ENCODE peak calls at places on chromosome 6, in ten cellular contexts. One of them, this sample, is unnamed.

GRCh38 chr6:79668381-79668780 is 37.3 kb downstream of the SH3BGRL2 start:
- DNase-seq in NCI-H1092: no peak
- DNase-seq in effector CD4-positive, alpha-beta T cell: no peak
- DNase-seq in neural progenitor cell: no peak
- DNase-seq in HEK293T: no peak
- DNase-seq in SK-MEL-5: no peak
- DNase-seq in CD8-positive, alpha-beta T cell: no peak
- DNase-seq in AG04450: no peak
- DNase-seq in WTC11: no peak
- DNase-seq in putamen: no peak
- DNase-seq in this sample: no peak

GRCh38 chr6:11085758-11086435 is 7.7 kb upstream of the SMIM13 start:
- DNase-seq in NCI-H1092: no peak
- DNase-seq in effector CD4-positive, alpha-beta T cell: no peak
- DNase-seq in neural progenitor cell: no peak
- DNase-seq in HEK293T: no peak
- DNase-seq in SK-MEL-5: peak; percentile 75
- DNase-seq in CD8-positive, alpha-beta T cell: no peak
- DNase-seq in AG04450: no peak
- DNase-seq in WTC11: no peak
- DNase-seq in putamen: no peak
- DNase-seq in this sample: no peak

GRCh38 chr6:45514454-45514853 is 136.7 kb upstream of the SUPT3H start:
- DNase-seq in NCI-H1092: no peak
- DNase-seq in effector CD4-positive, alpha-beta T cell: no peak
- DNase-seq in neural progenitor cell: no peak
- DNase-seq in HEK293T: no peak
- DNase-seq in SK-MEL-5: no peak
- DNase-seq in CD8-positive, alpha-beta T cell: no peak
- DNase-seq in AG04450: no peak
- DNase-seq in WTC11: no peak
- DNase-seq in putamen: no peak
- DNase-seq in this sample: no peak

GRCh38 chr6:119986934-119987549 is 637.5 kb upstream of the MAN1A1 start:
- DNase-seq in NCI-H1092: no peak
- DNase-seq in effector CD4-positive, alpha-beta T cell: no peak
- DNase-seq in neural progenitor cell: peak; percentile 10
- DNase-seq in HEK293T: no peak
- DNase-seq in SK-MEL-5: no peak
- DNase-seq in CD8-positive, alpha-beta T cell: no peak
- DNase-seq in AG04450: no peak
- DNase-seq in WTC11: no peak
- DNase-seq in putamen: no peak
- DNase-seq in this sample: no peak

GRCh38 chr6:72835749-72836148 is 213.9 kb downstream of the KCNQ5 start:
- DNase-seq in NCI-H1092: no peak
- DNase-seq in effector CD4-positive, alpha-beta T cell: no peak
- DNase-seq in neural progenitor cell: no peak
- DNase-seq in HEK293T: no peak
- DNase-seq in SK-MEL-5: no peak
- DNase-seq in CD8-positive, alpha-beta T cell: no peak
- DNase-seq in AG04450: no peak
- DNase-seq in WTC11: no peak
- DNase-seq in putamen: no peak
- DNase-seq in this sample: no peak

GRCh38 chr6:41423002-41423401 is 87.6 kb downstream of the NCR2 start:
- DNase-seq in NCI-H1092: no peak
- DNase-seq in effector CD4-positive, alpha-beta T cell: no peak
- DNase-seq in neural progenitor cell: no peak
- DNase-seq in HEK293T: no peak
- DNase-seq in SK-MEL-5: no peak
- DNase-seq in CD8-positive, alpha-beta T cell: no peak
- DNase-seq in AG04450: no peak
- DNase-seq in WTC11: no peak
- DNase-seq in putamen: no peak
- DNase-seq in this sample: no peak

GRCh38 chr6:104130343-104130742 is 729.4 kb downstream of the HACE1 start:
- DNase-seq in NCI-H1092: no peak
- DNase-seq in effector CD4-positive, alpha-beta T cell: no peak
- DNase-seq in neural progenitor cell: no peak
- DNase-seq in HEK293T: no peak
- DNase-seq in SK-MEL-5: no peak
- DNase-seq in CD8-positive, alpha-beta T cell: no peak
- DNase-seq in AG04450: no peak
- DNase-seq in WTC11: no peak
- DNase-seq in putamen: peak; percentile 5
- DNase-seq in this sample: no peak

GRCh38 chr6:43367245-43367984 is 2.0 kb downstream of the ZNF318 start:
- DNase-seq in NCI-H1092: no peak
- DNase-seq in effector CD4-positive, alpha-beta T cell: no peak
- DNase-seq in neural progenitor cell: no peak
- DNase-seq in HEK293T: no peak
- DNase-seq in SK-MEL-5: no peak
- DNase-seq in CD8-positive, alpha-beta T cell: no peak
- DNase-seq in AG04450: no peak
- DNase-seq in WTC11: no peak
- DNase-seq in putamen: no peak
- DNase-seq in this sample: no peak

GRCh38 chr6:110875548-110876169 is 1.1 kb downstream of the AMD1 start:
- DNase-seq in NCI-H1092: no peak
- DNase-seq in effector CD4-positive, alpha-beta T cell: peak; percentile 68
- DNase-seq in neural progenitor cell: peak; percentile 75
- DNase-seq in HEK293T: peak; percentile 28
- DNase-seq in SK-MEL-5: no peak
- DNase-seq in CD8-positive, alpha-beta T cell: peak; percentile 55
- DNase-seq in AG04450: no peak
- DNase-seq in WTC11: peak; percentile 55
- DNase-seq in putamen: peak; percentile 46
- DNase-seq in this sample: peak; percentile 34

GRCh38 chr6:136550330-136551071 is at the start of gene MAP7:
- DNase-seq in NCI-H1092: peak; percentile 49
- DNase-seq in effector CD4-positive, alpha-beta T cell: peak; percentile 60
- DNase-seq in neural progenitor cell: peak; percentile 92
- DNase-seq in HEK293T: peak; percentile 84
- DNase-seq in SK-MEL-5: peak; percentile 69
- DNase-seq in CD8-positive, alpha-beta T cell: peak; percentile 44
- DNase-seq in AG04450: no peak
- DNase-seq in WTC11: peak; percentile 95
- DNase-seq in putamen: no peak
- DNase-seq in this sample: peak; percentile 64

GRCh38 chr6:69349776-69350175 is 447.0 kb downstream of the LMBRD1 start:
- DNase-seq in NCI-H1092: no peak
- DNase-seq in effector CD4-positive, alpha-beta T cell: no peak
- DNase-seq in neural progenitor cell: no peak
- DNase-seq in HEK293T: no peak
- DNase-seq in SK-MEL-5: peak; percentile 74
- DNase-seq in CD8-positive, alpha-beta T cell: no peak
- DNase-seq in AG04450: no peak
- DNase-seq in WTC11: no peak
- DNase-seq in putamen: peak; percentile 34
- DNase-seq in this sample: peak; percentile 89

GRCh38 chr6:132380358-132380757 is 20.9 kb downstream of the MOXD1 start:
- DNase-seq in NCI-H1092: no peak
- DNase-seq in effector CD4-positive, alpha-beta T cell: no peak
- DNase-seq in neural progenitor cell: no peak
- DNase-seq in HEK293T: no peak
- DNase-seq in SK-MEL-5: no peak
- DNase-seq in CD8-positive, alpha-beta T cell: no peak
- DNase-seq in AG04450: no peak
- DNase-seq in WTC11: no peak
- DNase-seq in putamen: no peak
- DNase-seq in this sample: no peak

GRCh38 chr6:167907837-167908681 is 81.3 kb downstream of the AFDN start:
- DNase-seq in NCI-H1092: peak; percentile 13
- DNase-seq in effector CD4-positive, alpha-beta T cell: no peak
- DNase-seq in neural progenitor cell: no peak
- DNase-seq in HEK293T: peak; percentile 32
- DNase-seq in SK-MEL-5: peak; percentile 53
- DNase-seq in CD8-positive, alpha-beta T cell: no peak
- DNase-seq in AG04450: no peak
- DNase-seq in WTC11: no peak
- DNase-seq in putamen: no peak
- DNase-seq in this sample: peak; percentile 58

GRCh38 chr6:25172819-25173218 is 106.4 kb upstream of the CARMIL1 start:
- DNase-seq in NCI-H1092: no peak
- DNase-seq in effector CD4-positive, alpha-beta T cell: no peak
- DNase-seq in neural progenitor cell: no peak
- DNase-seq in HEK293T: no peak
- DNase-seq in SK-MEL-5: peak; percentile 36
- DNase-seq in CD8-positive, alpha-beta T cell: no peak
- DNase-seq in AG04450: peak; percentile 78
- DNase-seq in WTC11: no peak
- DNase-seq in putamen: no peak
- DNase-seq in this sample: no peak

GRCh38 chr6:129419324-129419723 is 290.7 kb downstream of the ARHGAP18 start:
- DNase-seq in NCI-H1092: no peak
- DNase-seq in effector CD4-positive, alpha-beta T cell: no peak
- DNase-seq in neural progenitor cell: no peak
- DNase-seq in HEK293T: peak; percentile 12
- DNase-seq in SK-MEL-5: no peak
- DNase-seq in CD8-positive, alpha-beta T cell: no peak
- DNase-seq in AG04450: no peak
- DNase-seq in WTC11: no peak
- DNase-seq in putamen: no peak
- DNase-seq in this sample: no peak

GRCh38 chr6:128491041-128491642 is 29.3 kb downstream of the PTPRK start:
- DNase-seq in NCI-H1092: no peak
- DNase-seq in effector CD4-positive, alpha-beta T cell: no peak
- DNase-seq in neural progenitor cell: peak; percentile 79
- DNase-seq in HEK293T: no peak
- DNase-seq in SK-MEL-5: peak; percentile 56
- DNase-seq in CD8-positive, alpha-beta T cell: no peak
- DNase-seq in AG04450: no peak
- DNase-seq in WTC11: no peak
- DNase-seq in putamen: no peak
- DNase-seq in this sample: no peak

GRCh38 chr6:56667336-56667735 is 24.6 kb upstream of the DST start:
- DNase-seq in NCI-H1092: no peak
- DNase-seq in effector CD4-positive, alpha-beta T cell: no peak
- DNase-seq in neural progenitor cell: no peak
- DNase-seq in HEK293T: no peak
- DNase-seq in SK-MEL-5: no peak
- DNase-seq in CD8-positive, alpha-beta T cell: no peak
- DNase-seq in AG04450: no peak
- DNase-seq in WTC11: no peak
- DNase-seq in putamen: no peak
- DNase-seq in this sample: no peak

GRCh38 chr6:35610830-35611229 is 77.9 kb downstream of the FKBP5 start:
- DNase-seq in NCI-H1092: no peak
- DNase-seq in effector CD4-positive, alpha-beta T cell: no peak
- DNase-seq in neural progenitor cell: no peak
- DNase-seq in HEK293T: no peak
- DNase-seq in SK-MEL-5: no peak
- DNase-seq in CD8-positive, alpha-beta T cell: no peak
- DNase-seq in AG04450: no peak
- DNase-seq in WTC11: no peak
- DNase-seq in putamen: no peak
- DNase-seq in this sample: no peak

GRCh38 chr6:144921206-144921975 is 636.3 kb downstream of the UTRN start:
- DNase-seq in NCI-H1092: no peak
- DNase-seq in effector CD4-positive, alpha-beta T cell: no peak
- DNase-seq in neural progenitor cell: no peak
- DNase-seq in HEK293T: no peak
- DNase-seq in SK-MEL-5: no peak
- DNase-seq in CD8-positive, alpha-beta T cell: no peak
- DNase-seq in AG04450: no peak
- DNase-seq in WTC11: no peak
- DNase-seq in putamen: no peak
- DNase-seq in this sample: no peak

GRCh38 chr6:21887301-21888185 is 294.0 kb downstream of the SOX4 start:
- DNase-seq in NCI-H1092: peak; percentile 76
- DNase-seq in effector CD4-positive, alpha-beta T cell: no peak
- DNase-seq in neural progenitor cell: no peak
- DNase-seq in HEK293T: no peak
- DNase-seq in SK-MEL-5: no peak
- DNase-seq in CD8-positive, alpha-beta T cell: no peak
- DNase-seq in AG04450: no peak
- DNase-seq in WTC11: no peak
- DNase-seq in putamen: no peak
- DNase-seq in this sample: no peak

GRCh38 chr6:146484411-146484810 is 59.2 kb upstream of the RAB32 start:
- DNase-seq in NCI-H1092: no peak
- DNase-seq in effector CD4-positive, alpha-beta T cell: no peak
- DNase-seq in neural progenitor cell: no peak
- DNase-seq in HEK293T: no peak
- DNase-seq in SK-MEL-5: no peak
- DNase-seq in CD8-positive, alpha-beta T cell: no peak
- DNase-seq in AG04450: no peak
- DNase-seq in WTC11: no peak
- DNase-seq in putamen: no peak
- DNase-seq in this sample: no peak

GRCh38 chr6:1136415-1136774 is 175.5 kb upstream of the FOXQ1 start:
- DNase-seq in NCI-H1092: no peak
- DNase-seq in effector CD4-positive, alpha-beta T cell: no peak
- DNase-seq in neural progenitor cell: no peak
- DNase-seq in HEK293T: no peak
- DNase-seq in SK-MEL-5: peak; percentile 98
- DNase-seq in CD8-positive, alpha-beta T cell: no peak
- DNase-seq in AG04450: peak; percentile 36
- DNase-seq in WTC11: no peak
- DNase-seq in putamen: peak; percentile 54
- DNase-seq in this sample: peak; percentile 51

GRCh38 chr6:19024737-19025136 is 637.6 kb downstream of the RNF144B start:
- DNase-seq in NCI-H1092: peak; percentile 46
- DNase-seq in effector CD4-positive, alpha-beta T cell: no peak
- DNase-seq in neural progenitor cell: peak; percentile 75
- DNase-seq in HEK293T: peak; percentile 28
- DNase-seq in SK-MEL-5: peak; percentile 83
- DNase-seq in CD8-positive, alpha-beta T cell: no peak
- DNase-seq in AG04450: no peak
- DNase-seq in WTC11: peak; percentile 43
- DNase-seq in putamen: no peak
- DNase-seq in this sample: no peak

This sample was measured in Ammon's horn.